ENCODE peak calls at places on chromosomes 12 and 14, in nine cellular contexts. S is fibroblast of pulmonary artery, U is fibroblast of lung, G is upper lobe of right lung, Q is GM10248, F is DND-41, M is AG04450, K is endothelial cell, R is neural crest cell. Y is an unnamed sample.

GRCh38 chr14:92314182-92314581 is 8.8 kb upstream of the SLC24A4 start:
- DNase-seq in Q (no peak), K (no peak), R (no peak), F (no peak), M (no peak), S (no peak), U (peak; percentile 6), G (no peak), Y (no peak)

GRCh38 chr12:57894577-57895292 is 46.6 kb upstream of the ATP23 start:
- DNase-seq in K (no peak), M (no peak), Q (no peak), G (no peak), R (no peak), U (no peak), S (no peak), F (no peak), Y (no peak)

GRCh38 chr14:32947792-32948191 is 9.1 kb downstream of the NPAS3 start:
- DNase-seq in Q (no peak), R (no peak), S (no peak), K (no peak), G (no peak), F (no peak), M (no peak), U (no peak), Y (no peak)

GRCh38 chr12:49031573-49032161 is 13.1 kb upstream of the PRKAG1 start:
- DNase-seq in K (no peak), S (no peak), F (no peak), Q (no peak), R (no peak), U (no peak), G (no peak), M (no peak), Y (no peak)

GRCh38 chr12:98870521-98870920 is 225.4 kb downstream of the APAF1 start:
- DNase-seq in K (no peak), R (no peak), S (no peak), Q (no peak), M (no peak), G (no peak), U (no peak), F (no peak), Y (no peak)

GRCh38 chr12:75660805-75661404 is 149.5 kb upstream of the KRR1 start:
- DNase-seq in R (no peak), Q (no peak), M (no peak), G (no peak), U (peak; percentile 30), K (no peak), S (peak; percentile 35), F (no peak), Y (peak; percentile 68)

GRCh38 chr12:41436076-41436475 is 248.0 kb downstream of the PDZRN4 start:
- DNase-seq in M (no peak), Q (no peak), U (no peak), S (no peak), F (no peak), G (no peak), K (no peak), R (no peak), Y (no peak)

GRCh38 chr12:112121780-112122565 is 3.4 kb upstream of the TRAFD1 start:
- DNase-seq in F (no peak), G (peak; percentile 82), M (peak; percentile 77), K (no peak), R (no peak), S (peak; percentile 90), Q (no peak), U (peak; percentile 90), Y (peak; percentile 74)

GRCh38 chr12:70292017-70292776 is 49.0 kb downstream of the CNOT2 start:
- DNase-seq in Q (no peak), S (no peak), U (no peak), K (no peak), G (no peak), M (no peak), R (no peak), F (no peak), Y (no peak)

GRCh38 chr12:40158592-40159111 is 52.8 kb upstream of the SLC2A13 start:
- DNase-seq in G (no peak), K (no peak), U (no peak), R (no peak), M (no peak), S (no peak), F (no peak), Q (no peak), Y (no peak)

GRCh38 chr12:122834921-122835692 is at the start of gene HIP1R:
- DNase-seq in U (peak; percentile 66), Q (peak; percentile 83), R (peak; percentile 34), F (peak; percentile 50), M (no peak), K (peak; percentile 63), S (peak; percentile 12), G (peak; percentile 81), Y (no peak)

GRCh38 chr12:62267490-62267889 is 7.3 kb downstream of the USP15 start:
- DNase-seq in F (no peak), S (no peak), U (no peak), K (no peak), Q (no peak), M (no peak), G (no peak), R (no peak), Y (no peak)

GRCh38 chr12:62269464-62270228 is 9.4 kb downstream of the USP15 start:
- DNase-seq in Q (no peak), U (no peak), K (no peak), R (no peak), S (no peak), M (no peak), G (no peak), F (no peak), Y (no peak)

GRCh38 chr12:62270872-62271271 is 10.7 kb downstream of the USP15 start:
- DNase-seq in K (no peak), S (no peak), G (no peak), Q (no peak), M (no peak), F (no peak), R (no peak), U (no peak), Y (no peak)

GRCh38 chr12:62270384-62270783 is 10.2 kb downstream of the USP15 start:
- DNase-seq in K (no peak), M (no peak), Q (no peak), F (no peak), G (no peak), U (no peak), S (no peak), R (no peak), Y (no peak)

DNA sequence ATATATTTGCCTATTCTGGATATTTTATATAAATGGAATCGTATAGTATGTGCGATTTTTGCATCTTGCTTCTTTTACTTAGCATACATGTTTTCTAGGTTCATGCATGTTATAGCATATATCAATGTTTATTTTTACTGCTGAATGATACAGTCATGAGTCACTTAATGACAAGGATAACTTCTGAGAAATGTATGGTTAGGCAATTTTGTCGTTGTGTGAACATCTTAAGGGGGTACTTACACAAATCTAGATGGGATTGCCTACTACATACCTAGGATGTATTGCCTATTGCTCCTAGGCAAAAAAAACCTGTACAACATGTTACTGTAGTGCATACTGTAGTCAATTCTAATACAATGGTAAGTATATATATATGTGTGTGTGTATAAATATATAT is 8.8 kb downstream of the USP15 start:
- DNase-seq in U (peak; percentile 84), F (no peak), R (no peak), S (peak; percentile 72), G (no peak), K (no peak), M (no peak), Q (no peak), Y (peak; percentile 46)
- TF ChIP-seq CTCF in U (no peak), F (no peak), R (no peak), S (no peak), G (no peak), K (no peak), M (no peak), Q (no peak), Y (no peak)

GRCh38 chr14:30330452-30330851 is 228.5 kb upstream of the G2E3 start:
- DNase-seq in G (no peak), K (no peak), M (no peak), S (peak; percentile 15), Q (no peak), F (no peak), U (no peak), R (no peak), Y (no peak)
- TF ChIP-seq CTCF in G (peak; percentile 38), K (peak; percentile 70), M (peak; percentile 50), S (peak; percentile 44), Q (no peak), F (peak; percentile 54), U (peak; percentile 43), R (peak; percentile 63), Y (peak; percentile 81)

DNA sequence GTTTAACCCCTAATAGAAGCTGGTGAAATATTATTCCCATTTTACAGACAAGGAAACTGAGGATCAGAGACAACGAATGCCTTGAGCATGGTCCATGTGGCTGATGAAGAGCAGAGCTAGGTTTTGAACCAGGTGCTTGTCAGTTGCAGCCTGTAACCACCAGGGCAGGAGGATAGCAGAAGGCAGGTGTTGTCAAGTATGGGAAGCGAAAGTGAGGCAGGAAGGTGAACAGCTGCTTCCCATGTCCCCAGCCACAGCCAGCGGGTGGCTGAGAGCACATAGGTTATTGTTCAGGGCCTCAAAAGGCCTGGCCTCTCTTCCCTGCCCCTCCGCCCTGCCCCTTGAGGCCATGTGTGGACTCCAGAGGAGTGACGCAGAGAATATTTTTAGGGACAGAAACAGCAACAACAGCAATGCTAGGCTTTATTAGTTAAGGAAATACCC is 39.6 kb downstream of the IQSEC3 start:
- DNase-seq in S (no peak), K (peak; percentile 39), G (peak; percentile 40), U (no peak), Q (peak; percentile 79), F (peak; percentile 9), R (no peak), M (no peak), Y (no peak)
- TF ChIP-seq CTCF in S (no peak), K (peak; percentile 44), G (no peak), U (no peak), Q (peak; percentile 21), F (peak; percentile 23), R (peak; percentile 41), M (no peak), Y (peak; percentile 48)

GRCh38 chr14:103136388-103137271 is 13.4 kb downstream of the TNFAIP2 start:
- DNase-seq in G (no peak), S (peak; percentile 54), R (no peak), M (no peak), F (no peak), Q (no peak), K (no peak), U (peak; percentile 49), Y (peak; percentile 72)
- TF ChIP-seq CTCF in G (no peak), S (no peak), R (no peak), M (no peak), F (no peak), Q (no peak), K (no peak), U (no peak), Y (no peak)

DNA sequence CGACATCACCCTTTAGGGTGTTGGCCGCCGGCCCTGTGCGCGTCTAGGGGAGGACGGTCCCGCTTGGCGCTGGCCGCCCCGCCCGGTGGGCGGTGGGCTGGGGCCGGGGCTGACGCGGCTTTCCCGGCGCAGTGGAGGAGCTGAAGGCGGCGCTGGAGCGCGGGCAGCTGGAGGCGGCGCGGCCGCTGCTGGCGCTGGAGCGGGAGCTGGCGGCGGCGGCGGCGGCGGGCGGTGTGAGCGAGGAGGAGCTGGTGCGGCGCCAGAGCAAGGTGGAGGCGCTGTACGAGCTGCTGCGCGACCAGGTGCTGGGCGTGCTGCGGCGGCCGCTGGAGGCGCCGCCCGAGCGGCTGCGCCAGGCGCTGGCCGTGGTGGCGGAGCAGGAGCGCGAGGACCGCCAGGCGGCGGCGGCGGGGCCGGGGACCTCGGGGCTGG is 3.6 kb downstream of the TNFAIP2 start:
- DNase-seq in U (no peak), F (no peak), S (no peak), Q (no peak), R (peak; percentile 52), G (peak; percentile 87), K (peak; percentile 57), M (no peak), Y (no peak)
- TF ChIP-seq CTCF in U (peak; percentile 5), F (no peak), S (no peak), Q (no peak), R (peak; percentile 53), G (no peak), K (no peak), M (no peak), Y (no peak)

GRCh38 chr12:120798696-120799095 is 73.1 kb downstream of the ACADS start:
- DNase-seq in G (no peak), U (no peak), Q (no peak), M (no peak), F (peak; percentile 10), S (no peak), R (no peak), K (no peak), Y (no peak)
- TF ChIP-seq CTCF in G (no peak), U (no peak), Q (no peak), M (no peak), F (no peak), S (no peak), R (no peak), K (no peak), Y (no peak)

Y was measured in HFFc6.